ENCODE peak calls at places on chromosomes 16 and 17, in four cellular contexts. O is C1 segment of cervical spinal cord; G is OCI-M1; R is activated T-helper 1 cell treated with anti-CD3 and anti-CD28 coated beads, Interleukin-12 subunit alpha, Interleukin-12 subunit beta, Interleukin-2, Interleukin-4 antibody, amounts not matched to agents 30 ng/mL and 10 ng/mL and 1 ng/mL, durations not matched to agents 14 hours and 24 hours and 36 hours. K is an unnamed sample.

GRCh38 chr16:12896562-12896961 is 4.8 kb upstream of the SHISA9 start:
- DNase-seq in O (no peak), G (peak), R (no peak), K (peak)

GRCh38 chr17:39402890-39403605 is 1.6 kb upstream of the FBXL20 start:
- DNase-seq in G (no peak), R (no peak), O (no peak), K (peak)

GRCh38 chr17:28347261-28347891 is 10.0 kb downstream of the POLDIP2 start:
- DNase-seq in R (no peak), G (no peak), O (no peak), K (no peak)

GRCh38 chr16:86118467-86119307 is 219.7 kb downstream of the IRF8 start:
- DNase-seq in O (no peak), R (no peak), G (no peak), K (no peak)

GRCh38 chr16:49012961-49013726 is 268.5 kb downstream of the CBLN1 start:
- DNase-seq in O (no peak), R (no peak), G (no peak), K (no peak)

GRCh38 chr16:35868630-35869029 is 2409.2 kb downstream of the TP53TG3F start:
- DNase-seq in G (no peak), O (no peak), R (no peak), K (no peak)

GRCh38 chr17:75454193-75454592 is 2.2 kb upstream of the TMEM94 start:
- DNase-seq in O (no peak), R (no peak), G (peak), K (no peak)

GRCh38 chr17:64504769-64505319 is 1.2 kb downstream of the DDX5 start:
- DNase-seq in R (no peak), O (no peak), G (peak), K (no peak)

K was measured in MM.1S.